ENCODE peak calls at places on chromosome 22, in seven cellular contexts. B is cardiac muscle cell, H is fibroblast of pulmonary artery, O is AG10803, S is right lobe of liver, R is A549, Y is Panc1. D is an unnamed sample.
A peak's percentile ranks its signal among the peaks of the same experiment; 100 is the strongest.

GRCh38 chr22:19758896-19759458 is 1.6 kb upstream of the TBX1 start:
- DNase-seq in B (no peak), H (no peak), O (no peak), S (no peak), R (no peak), Y (no peak), D (no peak)

GRCh38 chr22:39457047-39457545 is 284 bp downstream of the MGAT3 start:
- DNase-seq in B (no peak), H (no peak), O (no peak), S (no peak), R (no peak), Y (no peak), D (no peak)

GRCh38 chr22:35540600-35541253 is at the start of gene RASD2:
- DNase-seq in B (peak; percentile 31), H (no peak), O (peak; percentile 49), S (no peak), R (peak; percentile 51), Y (no peak), D (peak; percentile 28)

GRCh38 chr22:33766056-33766455 is 154.2 kb downstream of the LARGE1 start:
- DNase-seq in B (no peak), H (no peak), O (no peak), S (no peak), R (no peak), Y (no peak), D (no peak)

GRCh38 chr22:46794067-46794466 is 31.6 kb downstream of the TBC1D22A start:
- DNase-seq in B (no peak), H (no peak), O (no peak), S (peak; percentile 39), R (no peak), Y (no peak), D (no peak)

GRCh38 chr22:36244522-36245391 is 5.4 kb upstream of the APOL2 start:
- DNase-seq in B (peak; percentile 91), H (peak; percentile 75), O (peak; percentile 88), S (no peak), R (no peak), Y (no peak), D (no peak)

GRCh38 chr22:48561676-48562075 is 1266.0 kb downstream of the BRD1 start:
- DNase-seq in B (no peak), H (no peak), O (no peak), S (no peak), R (no peak), Y (no peak), D (no peak)

GRCh38 chr22:22705328-22706100 is 61.1 kb downstream of the GGTLC2 start:
- DNase-seq in B (no peak), H (no peak), O (no peak), S (no peak), R (no peak), Y (no peak), D (no peak)

GRCh38 chr22:40491990-40492631 is 121.7 kb downstream of the SGSM3 start:
- DNase-seq in B (peak; percentile 77), H (peak; percentile 72), O (peak; percentile 67), S (no peak), R (no peak), Y (no peak), D (peak; percentile 60)

GRCh38 chr22:37805878-37806277 is 1.9 kb upstream of the GCAT start:
- DNase-seq in B (no peak), H (no peak), O (no peak), S (no peak), R (no peak), Y (no peak), D (no peak)

GRCh38 chr22:24265734-24266133 is 4.9 kb upstream of the SPECC1L start:
- DNase-seq in B (no peak), H (no peak), O (peak; percentile 56), S (no peak), R (no peak), Y (no peak), D (no peak)

GRCh38 chr22:41381329-41382097 is at the start of gene TEF:
- DNase-seq in B (peak; percentile 99), H (peak; percentile 99), O (peak; percentile 99), S (peak; percentile 100), R (peak; percentile 97), Y (peak; percentile 77), D (peak; percentile 99)

GRCh38 chr22:20997536-20998257 is 4.2 kb downstream of the THAP7 start:
- DNase-seq in B (no peak), H (no peak), O (no peak), S (no peak), R (no peak), Y (no peak), D (no peak)

GRCh38 chr22:23245045-23245798 is 64.9 kb downstream of the BCR start:
- DNase-seq in B (no peak), H (no peak), O (no peak), S (no peak), R (no peak), Y (no peak), D (peak; percentile 7)

GRCh38 chr22:31681625-31682345 is 19.8 kb upstream of the PISD start:
- DNase-seq in B (peak; percentile 54), H (peak; percentile 17), O (peak; percentile 76), S (no peak), R (no peak), Y (no peak), D (no peak)

GRCh38 chr22:31683181-31684105 is 21.4 kb upstream of the PISD start:
- DNase-seq in B (no peak), H (no peak), O (peak; percentile 15), S (no peak), R (no peak), Y (no peak), D (no peak)

GRCh38 chr22:31678748-31679147 is 16.7 kb upstream of the PISD start:
- DNase-seq in B (no peak), H (no peak), O (no peak), S (no peak), R (no peak), Y (no peak), D (no peak)

GRCh38 chr22:31680764-31681624 is 19.0 kb upstream of the PISD start:
- DNase-seq in B (peak; percentile 62), H (peak; percentile 69), O (peak; percentile 89), S (no peak), R (no peak), Y (no peak), D (peak; percentile 52)

DNA sequence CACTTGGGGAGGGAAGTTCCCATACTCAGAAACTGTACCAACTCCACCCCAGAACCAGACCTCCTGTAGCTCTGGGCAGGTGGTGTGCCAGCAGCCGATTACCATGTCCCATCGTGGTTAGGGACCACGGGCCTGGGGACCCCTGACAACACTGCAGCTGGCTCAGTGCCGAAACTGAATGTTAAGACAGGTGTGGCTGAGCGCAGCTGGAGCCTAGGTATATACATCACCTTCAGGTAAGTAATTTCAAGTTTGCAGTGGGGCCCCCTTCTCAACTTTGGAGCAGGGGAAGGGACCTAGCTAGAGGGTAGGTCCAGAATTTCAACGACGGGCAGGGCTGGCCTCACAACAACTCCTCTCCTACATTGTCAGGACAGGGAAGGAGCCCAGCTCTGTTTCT is 20.7 kb upstream of the PISD start:
- DNase-seq in B (no peak), H (no peak), O (no peak), S (no peak), R (no peak), Y (no peak), D (no peak)
- H3K4me3 ChIP-seq in B (no peak overlapping the region), H (no peak overlapping the region), O (no peak overlapping the region), S (no peak overlapping the region), R (no peak overlapping the region), Y (no peak overlapping the region), D (no peak overlapping the region)

GRCh38 chr22:29032014-29032475 is 29.6 kb downstream of the C22orf31 start:
- DNase-seq in B (peak; percentile 11), H (no peak), O (no peak), S (peak; percentile 69), R (no peak), Y (no peak), D (no peak)
- TF ChIP-seq CTCF in B (no peak), H (no peak), O (no peak), S (no peak), R (no peak), Y (no peak), D (peak; percentile 4)

GRCh38 chr22:17942721-17943120 is 81.6 kb downstream of the MICAL3 start:
- DNase-seq in B (no peak), H (no peak), O (no peak), S (no peak), R (no peak), Y (no peak), D (no peak)

GRCh38 chr22:17944205-17944725 is 80.1 kb downstream of the MICAL3 start:
- DNase-seq in B (no peak), H (no peak), O (no peak), S (no peak), R (no peak), Y (no peak), D (no peak)

GRCh38 chr22:17939579-17939978 is 84.8 kb downstream of the MICAL3 start:
- DNase-seq in B (no peak), H (no peak), O (no peak), S (no peak), R (no peak), Y (no peak), D (no peak)

GRCh38 chr22:17943533-17944204 is 80.7 kb downstream of the MICAL3 start:
- DNase-seq in B (no peak), H (no peak), O (no peak), S (no peak), R (no peak), Y (no peak), D (no peak)

DNA sequence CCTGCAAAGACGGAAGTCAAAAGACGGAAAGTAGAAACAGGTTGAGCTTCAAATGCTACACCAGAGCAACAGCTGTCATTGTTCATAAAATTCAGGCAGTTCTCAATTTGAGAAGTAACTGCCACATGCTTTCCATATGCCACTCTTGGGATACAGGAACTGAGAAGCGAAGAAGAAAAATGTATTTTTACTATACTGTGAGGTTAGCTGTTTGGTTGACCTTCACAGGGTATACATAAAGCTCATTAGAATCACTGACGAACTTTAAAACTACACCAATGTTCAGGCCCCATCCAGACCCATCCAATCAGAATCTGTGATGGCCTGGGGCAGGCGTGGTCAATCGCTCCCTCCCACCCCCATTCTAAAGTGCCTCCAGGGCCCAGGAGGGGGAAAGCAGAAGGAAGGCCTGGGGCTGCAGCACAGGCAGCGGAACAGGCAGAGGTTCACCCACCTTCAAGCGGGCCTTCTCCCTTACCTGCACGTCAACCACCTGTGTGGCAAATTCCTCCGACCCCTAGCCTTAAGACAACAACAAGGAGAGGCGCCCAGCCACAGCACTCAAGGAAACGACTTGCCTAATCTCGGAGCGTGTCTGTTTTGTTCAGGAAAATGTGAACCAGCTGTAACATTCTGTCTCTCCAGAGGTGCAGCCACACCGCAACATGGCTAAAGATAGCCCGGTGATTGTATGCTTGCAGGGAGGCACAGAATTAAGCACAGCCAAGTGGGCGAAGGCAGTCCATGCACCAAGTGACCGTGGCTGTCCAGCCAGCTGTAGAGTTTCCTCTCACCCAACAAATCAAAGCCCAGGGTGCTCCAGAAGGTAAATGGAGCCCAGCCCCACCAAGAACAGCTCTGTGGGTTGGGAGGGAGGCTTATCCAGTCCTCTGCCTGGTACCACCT is 82.6 kb downstream of the MICAL3 start:
- DNase-seq in B (no peak), H (no peak), O (no peak), S (no peak), R (no peak), Y (no peak), D (no peak)
- H3K4me3 ChIP-seq in B (no peak overlapping the region), H (no peak overlapping the region), O (no peak overlapping the region), S (no peak overlapping the region), R (no peak overlapping the region), Y (no peak overlapping the region), D (no peak overlapping the region)

DNA sequence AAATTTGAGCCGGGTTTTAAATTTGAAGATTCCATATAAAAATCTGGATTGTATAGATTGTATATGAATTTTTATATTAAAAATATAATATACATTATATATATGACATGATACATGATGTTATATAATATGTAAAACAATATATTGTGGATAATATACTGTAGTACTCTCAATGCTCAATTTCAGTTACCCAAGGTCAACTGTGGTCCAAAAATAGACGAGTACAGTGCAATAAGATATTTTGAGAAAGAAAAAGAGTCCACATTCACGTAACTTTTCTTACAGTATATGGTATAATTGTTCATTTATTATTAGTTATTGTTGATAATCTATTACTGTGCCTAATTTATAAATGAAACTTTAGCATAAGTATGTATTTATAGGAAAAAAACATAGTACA is 94.2 kb upstream of the YWHAH start:
- DNase-seq in B (no peak), H (no peak), O (no peak), S (no peak), R (no peak), Y (no peak), D (no peak)
- TF ChIP-seq CTCF in B (no peak), H (no peak), O (no peak), S (no peak), R (no peak), Y (no peak), D (no peak)

D was measured in fibroblast of villous mesenchyme.